ENCODE peak calls at places on chromosome 4, in nine cellular contexts. H, X, B, L, R, T, C, M and F are unnamed samples.

GRCh38 chr4:5051210-5051691 is at the start of gene STK32B:
- DNase-seq in T (peak; percentile 46), R (no peak), X (peak; percentile 88), M (peak; percentile 81), H (no peak), B (peak; percentile 21), L (peak; percentile 76), C (no peak), F (no peak)

GRCh38 chr4:92969650-92970370 is 666.0 kb downstream of the GRID2 start:
- DNase-seq in R (no peak), L (peak; percentile 87), T (no peak), C (no peak), M (peak; percentile 76), X (peak; percentile 59), B (no peak), H (no peak), F (no peak)

GRCh38 chr4:14465498-14465897 is 536.8 kb upstream of the CPEB2 start:
- DNase-seq in M (no peak), T (no peak), B (no peak), X (no peak), H (no peak), L (no peak), C (no peak), R (no peak), F (no peak)

GRCh38 chr4:42641696-42642095 is 15.2 kb downstream of the ATP8A1 start:
- DNase-seq in T (no peak), X (no peak), H (no peak), M (no peak), L (no peak), B (no peak), R (no peak), C (no peak), F (no peak)

GRCh38 chr4:24192018-24192641 is 302.3 kb upstream of the PPARGC1A start:
- DNase-seq in X (no peak), R (no peak), C (no peak), B (no peak), H (no peak), L (no peak), T (no peak), M (no peak), F (no peak)

GRCh38 chr4:15653864-15654391 is 1.2 kb downstream of the FBXL5 start:
- DNase-seq in M (peak; percentile 35), B (no peak), H (no peak), R (no peak), T (peak; percentile 46), C (peak; percentile 22), L (peak; percentile 78), X (peak; percentile 69), F (no peak)

GRCh38 chr4:135672202-135672601 is 1470.6 kb upstream of the PABPC4L start:
- DNase-seq in X (no peak), B (no peak), M (no peak), C (no peak), H (no peak), R (no peak), L (no peak), T (no peak), F (no peak)

GRCh38 chr4:54685810-54686209 is 28.1 kb downstream of the KIT start:
- DNase-seq in C (no peak), L (no peak), R (no peak), B (no peak), H (no peak), T (no peak), M (no peak), X (no peak), F (no peak)

GRCh38 chr4:169236901-169237626 is 33.7 kb downstream of the SH3RF1 start:
- DNase-seq in M (no peak), L (no peak), C (no peak), X (no peak), H (no peak), R (no peak), B (no peak), T (no peak), F (no peak)

GRCh38 chr4:185787926-185788679 is 23.9 kb downstream of the SORBS2 start:
- DNase-seq in H (no peak), C (no peak), L (no peak), B (no peak), R (no peak), T (no peak), M (no peak), X (no peak), F (peak; percentile 7)

GRCh38 chr4:21752616-21753015 is 196.0 kb downstream of the KCNIP4 start:
- DNase-seq in L (no peak), X (no peak), R (no peak), H (no peak), C (no peak), B (no peak), T (no peak), M (no peak), F (no peak)

GRCh38 chr4:15457401-15458201 is 12.1 kb upstream of the CC2D2A start:
- DNase-seq in T (peak; percentile 38), M (peak; percentile 59), B (peak; percentile 49), L (peak; percentile 86), R (no peak), H (no peak), X (peak; percentile 64), C (no peak), F (peak; percentile 43)

GRCh38 chr4:6199344-6199921 is 916 bp downstream of the JAKMIP1 start:
- DNase-seq in X (no peak), L (no peak), H (no peak), C (no peak), B (peak; percentile 14), R (no peak), T (peak; percentile 70), M (no peak), F (no peak)

GRCh38 chr4:138616775-138617174 is 374.6 kb upstream of the SLC7A11 start:
- DNase-seq in T (no peak), L (peak; percentile 29), X (no peak), M (no peak), C (no peak), R (no peak), B (no peak), H (no peak), F (no peak)

GRCh38 chr4:8041868-8042267 is 102.2 kb upstream of the AFAP1 start:
- DNase-seq in L (no peak), R (no peak), T (no peak), H (no peak), B (no peak), X (no peak), C (no peak), M (no peak), F (no peak)

GRCh38 chr4:67776746-67777145 is 22.6 kb upstream of the GNRHR start:
- DNase-seq in B (no peak), L (no peak), C (no peak), H (no peak), X (no peak), T (no peak), M (no peak), R (no peak), F (no peak)

GRCh38 chr4:145782756-145783155 is 102.8 kb downstream of the C4orf51 start:
- DNase-seq in T (no peak), B (no peak), X (no peak), H (no peak), L (no peak), C (no peak), R (no peak), M (no peak), F (no peak)

GRCh38 chr4:10019521-10020051 is 1.7 kb downstream of the SLC2A9 start:
- DNase-seq in B (no peak), T (no peak), X (no peak), R (no peak), H (no peak), M (no peak), C (no peak), L (no peak), F (no peak)

GRCh38 chr4:92060333-92060732 is 243.4 kb upstream of the GRID2 start:
- DNase-seq in C (no peak), H (no peak), B (no peak), R (no peak), M (no peak), L (no peak), T (no peak), X (no peak), F (no peak)

GRCh38 chr4:143558286-143558685 is 44.8 kb downstream of the SMARCA5 start:
- DNase-seq in L (no peak), B (no peak), T (no peak), C (no peak), X (no peak), R (no peak), H (no peak), M (no peak), F (no peak)

GRCh38 chr4:164136181-164136616 is 617.7 kb upstream of the SMIM31 start:
- DNase-seq in L (no peak), H (no peak), R (no peak), X (no peak), B (no peak), T (no peak), C (no peak), M (no peak), F (no peak)

GRCh38 chr4:30718021-30718888 is 1.9 kb upstream of the PCDH7 start:
- DNase-seq in B (no peak), X (peak; percentile 1), C (peak; percentile 29), R (no peak), H (no peak), L (peak; percentile 50), M (no peak), T (peak; percentile 22), F (peak; percentile 28)

GRCh38 chr4:189285377-189285776 is 655.3 kb upstream of the FRG1 start:
- DNase-seq in L (no peak), X (no peak), M (no peak), B (no peak), R (no peak), C (no peak), H (no peak), T (no peak), F (no peak)

GRCh38 chr4:2735869-2736268 is 20.3 kb downstream of the TNIP2 start:
- DNase-seq in X (no peak), H (no peak), T (no peak), L (no peak), R (no peak), M (no peak), B (no peak), C (no peak), F (no peak)

GRCh38 chr4:152956650-152957436 is 20.7 kb downstream of the FHDC1 start:
- DNase-seq in C (no peak), R (no peak), L (peak; percentile 21), T (no peak), H (no peak), B (no peak), X (peak; percentile 24), M (no peak), F (no peak)

GRCh38 chr4:141849367-141849766 is 213.0 kb downstream of the IL15 start:
- DNase-seq in M (no peak), H (no peak), B (no peak), R (no peak), X (no peak), C (no peak), L (no peak), T (no peak), F (no peak)

GRCh38 chr4:125781656-125782055 is 466.9 kb downstream of the FAT4 start:
- DNase-seq in B (no peak), C (no peak), H (no peak), M (no peak), X (no peak), L (no peak), T (no peak), R (no peak), F (no peak)

GRCh38 chr4:183182873-183183725 is 84.0 kb downstream of the WWC2 start:
- DNase-seq in C (peak; percentile 35), L (peak; percentile 90), X (peak; percentile 89), R (no peak), T (no peak), M (peak; percentile 67), H (peak; percentile 3), B (no peak), F (no peak)

GRCh38 chr4:168630445-168631187 is 133.8 kb downstream of the PALLD start:
- DNase-seq in B (no peak), H (no peak), L (no peak), M (peak; percentile 61), T (peak; percentile 22), X (peak; percentile 86), R (no peak), C (no peak), F (no peak)

GRCh38 chr4:62806786-62807185 is 1602.5 kb downstream of the TECRL start:
- DNase-seq in R (no peak), C (no peak), X (no peak), L (no peak), B (no peak), T (no peak), H (no peak), M (no peak), F (no peak)

GRCh38 chr4:107824367-107825071 is at the start of gene SGMS2:
- DNase-seq in R (no peak), B (peak; percentile 32), T (peak; percentile 60), C (peak; percentile 11), M (peak; percentile 87), L (peak; percentile 93), X (peak; percentile 82), H (peak; percentile 5), F (peak; percentile 21)